ENCODE peak calls at places on chromosomes 5 and 9, in nine cellular contexts. V is OCI-LY7, J is thyroid gland, I is right lobe of liver, R is breast epithelium, O is PC-3, E is osteoblast, Q is mammary epithelial cell, S is left ventricle myocardium inferior. N is an unnamed sample.

GRCh38 chr9:93597871-93598646 is 21.7 kb downstream of the PHF2 start:
- DNase-seq in V (no peak), J (no peak), I (no peak), R (no peak), O (no peak), E (no peak), Q (no peak), S (no peak), N (no peak)

GRCh38 chr9:38419216-38419615 is 5.0 kb downstream of the IGFBPL1 start:
- DNase-seq in V (no peak), J (peak), I (no peak), R (no peak), O (no peak), E (no peak), Q (no peak), S (no peak), N (no peak)

GRCh38 chr5:103360475-103360874 is 101.9 kb downstream of the MACIR start:
- DNase-seq in V (no peak), J (no peak), I (no peak), R (no peak), O (peak), E (no peak), Q (no peak), S (no peak), N (no peak)

GRCh38 chr9:121261107-121261460 is 6.9 kb upstream of the GSN start:
- DNase-seq in V (no peak), J (peak), I (no peak), R (no peak), O (no peak), E (peak), Q (no peak), S (no peak), N (no peak)

GRCh38 chr5:159341914-159342313 is 11.6 kb upstream of the IL12B start:
- DNase-seq in V (no peak), J (peak), I (peak), R (peak), O (peak), E (peak), Q (peak), S (peak), N (no peak)

GRCh38 chr9:18970393-18970792 is 62.6 kb downstream of the SAXO1 start:
- DNase-seq in V (no peak), J (no peak), I (no peak), R (no peak), O (no peak), E (no peak), Q (no peak), S (no peak), N (no peak)

GRCh38 chr9:91483189-91483691 is 59.6 kb upstream of the NFIL3 start:
- DNase-seq in V (no peak), J (no peak), I (no peak), R (no peak), O (no peak), E (peak), Q (no peak), S (no peak), N (no peak)

GRCh38 chr9:93577045-93577939 is 908 bp downstream of the PHF2 start:
- DNase-seq in V (peak), J (peak), I (peak), R (peak), O (peak), E (peak), Q (peak), S (peak), N (peak)

GRCh38 chr5:159802661-159803060 is 113.6 kb upstream of the ADRA1B start:
- DNase-seq in V (no peak), J (no peak), I (no peak), R (no peak), O (no peak), E (no peak), Q (no peak), S (no peak), N (no peak)

GRCh38 chr9:36729902-36730301 is 157.2 kb downstream of the MELK start:
- DNase-seq in V (no peak), J (no peak), I (no peak), R (no peak), O (peak), E (no peak), Q (no peak), S (no peak), N (peak)

GRCh38 chr5:14580037-14581034 is 1.3 kb upstream of the OTULINL start:
- DNase-seq in V (no peak), J (no peak), I (no peak), R (no peak), O (peak), E (peak), Q (no peak), S (no peak), N (no peak)

GRCh38 chr5:37789991-37790390 is 49.9 kb downstream of the GDNF start:
- DNase-seq in V (no peak), J (no peak), I (no peak), R (no peak), O (peak), E (no peak), Q (peak), S (no peak), N (no peak)

GRCh38 chr5:33474931-33475499 is 34.2 kb downstream of the TARS1 start:
- DNase-seq in V (no peak), J (no peak), I (no peak), R (no peak), O (no peak), E (no peak), Q (no peak), S (no peak), N (no peak)

GRCh38 chr5:176652136-176652535 is 4.9 kb downstream of the TSPAN17 start:
- DNase-seq in V (no peak), J (no peak), I (no peak), R (no peak), O (no peak), E (no peak), Q (no peak), S (no peak), N (no peak)

GRCh38 chr9:84111726-84112125 is 131.1 kb downstream of the RMI1 start:
- DNase-seq in V (no peak), J (no peak), I (no peak), R (no peak), O (peak), E (peak), Q (peak), S (no peak), N (no peak)

GRCh38 chr9:29802454-29802853 is 2229.2 kb upstream of the C9orf72 start:
- DNase-seq in V (no peak), J (no peak), I (no peak), R (no peak), O (no peak), E (no peak), Q (peak), S (no peak), N (no peak)

GRCh38 chr9:89601856-89602562 is 2.8 kb upstream of the GADD45G start:
- DNase-seq in V (no peak), J (no peak), I (no peak), R (no peak), O (no peak), E (peak), Q (no peak), S (no peak), N (no peak)

GRCh38 chr5:95818181-95819147 is 4.1 kb downstream of the GLRX start:
- DNase-seq in V (peak), J (no peak), I (no peak), R (no peak), O (no peak), E (no peak), Q (no peak), S (no peak), N (peak)

GRCh38 chr5:178330791-178331404 is 98.3 kb upstream of the PHYKPL start:
- DNase-seq in V (no peak), J (peak), I (no peak), R (no peak), O (peak), E (no peak), Q (no peak), S (no peak), N (no peak)

GRCh38 chr9:113673726-113674125 is 202.4 kb upstream of the ZNF618 start:
- DNase-seq in V (no peak), J (no peak), I (no peak), R (no peak), O (no peak), E (no peak), Q (peak), S (no peak), N (no peak)

GRCh38 chr5:53607896-53608295 is 47.5 kb downstream of the NDUFS4 start:
- DNase-seq in V (no peak), J (no peak), I (no peak), R (no peak), O (no peak), E (no peak), Q (no peak), S (no peak), N (no peak)

GRCh38 chr9:122835313-122835731 is 6.9 kb upstream of the PDCL start:
- DNase-seq in V (peak), J (no peak), I (no peak), R (no peak), O (no peak), E (no peak), Q (no peak), S (no peak), N (peak)

GRCh38 chr5:179803651-179804598 is 2.7 kb downstream of the MGAT4B start:
- DNase-seq in V (no peak), J (no peak), I (peak), R (no peak), O (peak), E (peak), Q (peak), S (no peak), N (no peak)

GRCh38 chr9:116959775-116960174 is 272.7 kb downstream of the TRIM32 start:
- DNase-seq in V (no peak), J (no peak), I (no peak), R (no peak), O (no peak), E (no peak), Q (no peak), S (no peak), N (no peak)

GRCh38 chr5:96661841-96662724 is at the start of gene CAST:
- DNase-seq in V (peak), J (peak), I (peak), R (peak), O (peak), E (peak), Q (peak), S (peak), N (peak)

GRCh38 chr5:36252722-36253340 is 11.1 kb upstream of the NADK2 start:
- DNase-seq in V (no peak), J (no peak), I (no peak), R (no peak), O (no peak), E (no peak), Q (no peak), S (no peak), N (no peak)

GRCh38 chr5:139561655-139562451 is 714 bp downstream of the UBE2D2 start:
- DNase-seq in V (peak), J (peak), I (peak), R (peak), O (peak), E (peak), Q (peak), S (no peak), N (peak)

GRCh38 chr5:149789835-149790234 is 59.7 kb downstream of the PPARGC1B start:
- DNase-seq in V (no peak), J (no peak), I (no peak), R (no peak), O (no peak), E (no peak), Q (no peak), S (no peak), N (no peak)

GRCh38 chr9:116605060-116605459 is 82.0 kb upstream of the TRIM32 start:
- DNase-seq in V (no peak), J (no peak), I (no peak), R (no peak), O (no peak), E (no peak), Q (no peak), S (no peak), N (no peak)

GRCh38 chr5:138469540-138470321 is 4.5 kb downstream of the EGR1 start:
- DNase-seq in V (no peak), J (no peak), I (no peak), R (peak), O (no peak), E (peak), Q (peak), S (no peak), N (no peak)

GRCh38 chr5:5633579-5633978 is 211.1 kb downstream of the ICE1 start:
- DNase-seq in V (no peak), J (no peak), I (no peak), R (no peak), O (no peak), E (no peak), Q (no peak), S (no peak), N (no peak)

GRCh38 chr9:109766351-109766750 is 13.6 kb upstream of the PALM2AKAP2 start:
- DNase-seq in V (no peak), J (no peak), I (no peak), R (no peak), O (peak), E (no peak), Q (peak), S (no peak), N (no peak)

GRCh38 chr5:75052461-75053285 is at the start of gene GCNT4:
- DNase-seq in V (no peak), J (peak), I (peak), R (no peak), O (peak), E (peak), Q (peak), S (peak), N (peak)

GRCh38 chr5:158471179-158471924 is 612.4 kb upstream of the CLINT1 start:
- DNase-seq in V (no peak), J (peak), I (peak), R (no peak), O (no peak), E (no peak), Q (no peak), S (no peak), N (no peak)

GRCh38 chr9:122562134-122562760 is 9.3 kb downstream of the OR1N2 start:
- DNase-seq in V (peak), J (no peak), I (no peak), R (no peak), O (no peak), E (no peak), Q (no peak), S (no peak), N (no peak)

GRCh38 chr5:57174128-57174849 is 430 bp downstream of the GPBP1 start:
- DNase-seq in V (peak), J (peak), I (no peak), R (peak), O (peak), E (peak), Q (peak), S (peak), N (peak)

GRCh38 chr9:133118179-133118520 is 2.9 kb downstream of the RALGDS start:
- DNase-seq in V (no peak), J (no peak), I (no peak), R (no peak), O (no peak), E (no peak), Q (no peak), S (no peak), N (no peak)

GRCh38 chr9:133119039-133119438 is 2.0 kb downstream of the RALGDS start:
- DNase-seq in V (no peak), J (peak), I (no peak), R (peak), O (no peak), E (no peak), Q (no peak), S (peak), N (no peak)

GRCh38 chr9:133118568-133118967 is 2.5 kb downstream of the RALGDS start:
- DNase-seq in V (no peak), J (no peak), I (peak), R (no peak), O (no peak), E (no peak), Q (no peak), S (no peak), N (no peak)

GRCh38 chr9:133120343-133121199 is 469 bp downstream of the RALGDS start:
- DNase-seq in V (no peak), J (peak), I (no peak), R (no peak), O (no peak), E (no peak), Q (no peak), S (no peak), N (no peak)

DNA sequence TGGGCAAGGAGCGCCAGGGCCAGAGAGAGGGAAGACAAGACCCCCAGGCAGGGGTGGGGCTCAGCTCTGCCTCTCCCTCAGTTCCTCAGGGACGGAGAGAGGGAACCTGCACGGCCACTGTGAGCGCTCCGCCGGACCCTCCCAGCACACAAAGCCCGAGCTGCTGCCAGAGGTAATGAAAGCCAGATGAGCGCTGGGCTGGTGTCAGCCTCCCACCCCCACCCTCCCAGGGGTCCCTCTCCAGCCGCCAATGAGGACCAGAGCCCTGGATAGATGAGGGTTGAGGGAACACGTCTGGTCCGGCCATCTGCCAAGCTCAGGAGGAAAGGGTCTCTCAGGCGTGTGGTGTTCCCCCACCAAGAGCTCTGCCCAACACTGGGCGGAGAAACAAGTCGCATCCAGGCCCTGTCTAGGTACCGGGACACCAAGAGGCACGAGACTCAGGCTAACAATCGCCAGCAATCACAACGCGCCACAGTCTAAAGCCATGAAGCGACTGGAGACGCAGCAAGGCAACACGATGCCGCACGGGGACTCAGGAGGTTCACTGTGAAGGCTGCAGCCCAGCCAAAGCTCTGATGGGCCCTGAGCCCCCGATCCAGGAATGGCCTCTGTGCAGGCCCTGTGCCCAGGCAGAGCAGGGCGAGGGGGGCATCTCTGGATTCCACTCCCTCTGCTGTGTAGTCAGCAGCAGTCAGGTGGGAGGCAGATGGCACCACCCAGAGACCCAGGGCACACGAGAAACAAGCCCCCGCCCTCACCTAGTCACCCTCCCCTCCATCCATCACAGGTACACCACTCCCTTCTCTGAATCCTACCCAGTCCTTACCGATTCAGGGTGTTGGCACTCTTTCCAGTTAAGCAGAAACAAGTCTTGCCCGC is 1.3 kb downstream of the RALGDS start:
- DNase-seq in V (no peak), J (no peak), I (no peak), R (peak), O (peak), E (no peak), Q (no peak), S (peak), N (no peak)
- H3K4me3 ChIP-seq in V (no peak), J (peak), I (no peak), R (peak), O (peak), E (peak), Q (peak), S (peak), N (peak)

GRCh38 chr5:128264567-128264966 is 181.0 kb downstream of the SLC12A2 start:
- DNase-seq in V (no peak), J (no peak), I (no peak), R (no peak), O (no peak), E (no peak), Q (no peak), S (no peak), N (no peak)
- TF ChIP-seq CTCF in V (no peak), J (no peak), I (no peak), R (no peak), O (no peak), E (no peak), Q (no peak), S (peak), N (no peak)

GRCh38 chr5:119357815-119358559 is 2.2 kb downstream of the TNFAIP8 start:
- DNase-seq in V (no peak), J (no peak), I (no peak), R (no peak), O (no peak), E (no peak), Q (no peak), S (no peak), N (no peak)
- H3K4me3 ChIP-seq in V (peak), J (peak), I (no peak), R (no peak), O (peak), E (no peak), Q (no peak), S (peak), N (peak)

DNA sequence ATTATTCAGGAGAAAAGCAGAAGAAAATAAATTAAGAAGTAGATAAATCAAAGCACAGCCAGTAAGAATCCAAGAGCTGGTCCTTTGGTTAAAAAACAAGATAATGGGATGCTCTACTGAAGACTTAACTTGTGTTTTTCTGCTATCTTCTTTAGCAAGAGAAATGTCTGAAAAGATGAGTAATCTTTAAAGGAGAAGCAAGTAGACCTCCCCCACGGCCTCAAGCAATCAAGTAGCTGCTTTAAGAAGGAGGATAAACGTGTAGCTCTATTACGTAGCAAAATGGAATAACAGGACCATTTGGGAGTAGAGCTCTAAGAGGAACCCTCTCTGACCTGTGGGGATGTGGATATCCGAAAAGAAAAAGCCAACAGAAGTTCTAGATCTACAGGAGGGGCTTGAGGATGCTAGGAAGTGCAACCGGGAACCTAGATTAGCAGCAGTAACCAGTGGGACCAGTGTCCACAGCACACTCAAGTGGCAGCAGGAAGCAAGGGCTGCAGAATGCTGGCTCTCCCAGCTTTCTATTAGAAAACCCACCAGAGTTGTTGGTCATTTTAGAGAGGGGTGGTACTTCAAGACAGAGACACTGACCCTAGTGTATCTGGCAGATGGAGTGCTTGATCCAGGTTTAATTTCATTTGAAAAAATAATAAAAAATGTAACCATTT is 185.4 kb downstream of the GABBR2 start:
- DNase-seq in V (no peak), J (peak), I (no peak), R (no peak), O (peak), E (peak), Q (peak), S (no peak), N (no peak)
- TF ChIP-seq CTCF in V (peak), J (no peak), I (peak), R (no peak), O (peak), E (peak), Q (peak), S (no peak), N (peak)

DNA sequence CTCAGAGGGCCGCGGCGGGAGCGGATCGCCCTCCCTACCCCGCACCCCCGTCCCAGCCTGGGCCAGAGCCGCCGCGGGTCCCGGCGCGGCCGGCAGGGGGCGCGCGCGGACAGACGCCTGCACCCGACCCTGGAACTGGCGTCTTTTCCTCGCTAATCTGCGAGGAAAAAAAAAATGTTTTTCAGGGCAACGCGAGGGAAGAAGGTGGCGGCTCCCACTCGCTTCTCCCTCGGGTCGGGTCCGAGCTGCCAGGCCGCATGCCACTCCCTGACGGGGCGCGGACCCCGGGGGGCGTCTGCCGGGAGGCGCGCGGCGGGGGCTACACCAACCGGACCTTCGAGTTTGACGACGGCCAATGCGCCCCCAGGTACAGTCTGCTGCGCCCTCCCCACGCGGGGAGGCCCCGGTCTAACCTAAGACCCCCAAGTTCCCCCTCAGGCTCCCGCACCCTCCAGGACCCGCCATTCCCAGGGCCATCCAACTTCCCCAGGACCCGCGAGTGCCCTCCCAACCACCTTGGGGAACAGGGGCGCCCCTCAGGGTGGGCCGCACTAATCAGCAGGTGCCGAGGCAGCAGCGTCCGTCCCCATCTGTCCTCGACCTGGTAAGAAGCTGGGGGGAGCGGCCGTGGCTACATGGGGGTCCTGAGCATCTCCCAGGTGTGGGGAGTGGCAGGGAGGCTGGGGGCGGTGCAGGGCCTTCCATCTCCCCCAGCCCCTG is at the start of gene KCNT1:
- DNase-seq in V (peak), J (peak), I (peak), R (no peak), O (peak), E (peak), Q (peak), S (peak), N (peak)
- H3K4me3 ChIP-seq in V (no peak), J (no peak), I (no peak), R (peak), O (no peak), E (no peak), Q (no peak), S (peak), N (no peak)